ENCODE peak calls at places on chromosomes 13 and 19, in eight cellular contexts. One of them, this sample, is unnamed.
A peak's percentile ranks its signal among the peaks of the same experiment; 100 is the strongest.

GRCh38 chr13:74796126-74796643 is 662.0 kb upstream of the KLF12 start:
- DNase-seq in endothelial cell of umbilical vein: no peak
- DNase-seq in upper lobe of left lung: no peak
- DNase-seq in stomach: no peak
- DNase-seq in transverse colon: no peak
- DNase-seq in H1: no peak
- DNase-seq in vagina: no peak
- DNase-seq in esophagus muscularis mucosa: no peak
- DNase-seq in this sample: no peak

GRCh38 chr13:91406619-91407018 is 8.2 kb downstream of the GPC5 start:
- DNase-seq in vagina: no peak
- DNase-seq in stomach: no peak
- DNase-seq in H1: peak; percentile 63
- DNase-seq in endothelial cell of umbilical vein: peak; percentile 56
- DNase-seq in transverse colon: no peak
- DNase-seq in esophagus muscularis mucosa: no peak
- DNase-seq in upper lobe of left lung: no peak
- DNase-seq in this sample: no peak

GRCh38 chr19:13015361-13016231 is 20.3 kb downstream of the NFIX start:
- DNase-seq in esophagus muscularis mucosa: no peak
- DNase-seq in transverse colon: no peak
- DNase-seq in stomach: no peak
- DNase-seq in vagina: no peak
- DNase-seq in H1: peak; percentile 65
- DNase-seq in upper lobe of left lung: no peak
- DNase-seq in endothelial cell of umbilical vein: no peak
- DNase-seq in this sample: no peak

GRCh38 chr13:44969858-44970484 is 19.3 kb downstream of the NUFIP1 start:
- DNase-seq in upper lobe of left lung: no peak
- DNase-seq in transverse colon: no peak
- DNase-seq in stomach: no peak
- DNase-seq in esophagus muscularis mucosa: no peak
- DNase-seq in H1: no peak
- DNase-seq in vagina: no peak
- DNase-seq in endothelial cell of umbilical vein: peak; percentile 66
- DNase-seq in this sample: no peak

GRCh38 chr13:99356216-99357089 is 49.3 kb upstream of the GPR183 start:
- DNase-seq in H1: peak; percentile 40
- DNase-seq in stomach: no peak
- DNase-seq in vagina: no peak
- DNase-seq in transverse colon: peak; percentile 45
- DNase-seq in upper lobe of left lung: no peak
- DNase-seq in endothelial cell of umbilical vein: peak; percentile 94
- DNase-seq in esophagus muscularis mucosa: peak; percentile 91
- DNase-seq in this sample: no peak

GRCh38 chr19:14467391-14467790 is 7.8 kb downstream of the PTGER1 start:
- DNase-seq in upper lobe of left lung: no peak
- DNase-seq in vagina: no peak
- DNase-seq in transverse colon: no peak
- DNase-seq in stomach: no peak
- DNase-seq in H1: no peak
- DNase-seq in esophagus muscularis mucosa: no peak
- DNase-seq in endothelial cell of umbilical vein: no peak
- DNase-seq in this sample: no peak

GRCh38 chr13:44259045-44260042 is 114.3 kb upstream of the SERP2 start:
- DNase-seq in H1: no peak
- DNase-seq in upper lobe of left lung: peak; percentile 73
- DNase-seq in endothelial cell of umbilical vein: peak; percentile 67
- DNase-seq in transverse colon: peak; percentile 48
- DNase-seq in esophagus muscularis mucosa: no peak
- DNase-seq in vagina: no peak
- DNase-seq in stomach: peak; percentile 41
- DNase-seq in this sample: no peak

GRCh38 chr19:43078311-43078710 is 4.2 kb downstream of the PSG2 start:
- DNase-seq in endothelial cell of umbilical vein: no peak
- DNase-seq in upper lobe of left lung: no peak
- DNase-seq in stomach: no peak
- DNase-seq in transverse colon: no peak
- DNase-seq in vagina: no peak
- DNase-seq in H1: no peak
- DNase-seq in esophagus muscularis mucosa: no peak
- DNase-seq in this sample: no peak

GRCh38 chr13:39317284-39317683 is 279.0 kb downstream of the NHLRC3 start:
- DNase-seq in H1: no peak
- DNase-seq in transverse colon: peak; percentile 11
- DNase-seq in vagina: no peak
- DNase-seq in upper lobe of left lung: no peak
- DNase-seq in esophagus muscularis mucosa: no peak
- DNase-seq in stomach: no peak
- DNase-seq in endothelial cell of umbilical vein: peak; percentile 18
- DNase-seq in this sample: no peak

GRCh38 chr19:42051166-42052115 is 18.6 kb downstream of the GRIK5 start:
- DNase-seq in transverse colon: no peak
- DNase-seq in endothelial cell of umbilical vein: no peak
- DNase-seq in vagina: no peak
- DNase-seq in stomach: peak; percentile 47
- DNase-seq in upper lobe of left lung: no peak
- DNase-seq in H1: no peak
- DNase-seq in esophagus muscularis mucosa: no peak
- DNase-seq in this sample: no peak

GRCh38 chr19:52679598-52679997 is 41.4 kb upstream of the ZNF83 start:
- DNase-seq in vagina: no peak
- DNase-seq in esophagus muscularis mucosa: no peak
- DNase-seq in H1: no peak
- DNase-seq in upper lobe of left lung: no peak
- DNase-seq in endothelial cell of umbilical vein: no peak
- DNase-seq in transverse colon: no peak
- DNase-seq in stomach: no peak
- DNase-seq in this sample: no peak

GRCh38 chr13:30873519-30873918 is 32.6 kb upstream of the MEDAG start:
- DNase-seq in transverse colon: no peak
- DNase-seq in stomach: no peak
- DNase-seq in esophagus muscularis mucosa: no peak
- DNase-seq in endothelial cell of umbilical vein: no peak
- DNase-seq in H1: no peak
- DNase-seq in vagina: peak; percentile 31
- DNase-seq in upper lobe of left lung: no peak
- DNase-seq in this sample: no peak

GRCh38 chr13:25406377-25406776 is 34.6 kb downstream of the ATP8A2 start:
- DNase-seq in endothelial cell of umbilical vein: no peak
- DNase-seq in upper lobe of left lung: no peak
- DNase-seq in vagina: no peak
- DNase-seq in esophagus muscularis mucosa: no peak
- DNase-seq in H1: no peak
- DNase-seq in stomach: no peak
- DNase-seq in transverse colon: no peak
- DNase-seq in this sample: no peak

DNA sequence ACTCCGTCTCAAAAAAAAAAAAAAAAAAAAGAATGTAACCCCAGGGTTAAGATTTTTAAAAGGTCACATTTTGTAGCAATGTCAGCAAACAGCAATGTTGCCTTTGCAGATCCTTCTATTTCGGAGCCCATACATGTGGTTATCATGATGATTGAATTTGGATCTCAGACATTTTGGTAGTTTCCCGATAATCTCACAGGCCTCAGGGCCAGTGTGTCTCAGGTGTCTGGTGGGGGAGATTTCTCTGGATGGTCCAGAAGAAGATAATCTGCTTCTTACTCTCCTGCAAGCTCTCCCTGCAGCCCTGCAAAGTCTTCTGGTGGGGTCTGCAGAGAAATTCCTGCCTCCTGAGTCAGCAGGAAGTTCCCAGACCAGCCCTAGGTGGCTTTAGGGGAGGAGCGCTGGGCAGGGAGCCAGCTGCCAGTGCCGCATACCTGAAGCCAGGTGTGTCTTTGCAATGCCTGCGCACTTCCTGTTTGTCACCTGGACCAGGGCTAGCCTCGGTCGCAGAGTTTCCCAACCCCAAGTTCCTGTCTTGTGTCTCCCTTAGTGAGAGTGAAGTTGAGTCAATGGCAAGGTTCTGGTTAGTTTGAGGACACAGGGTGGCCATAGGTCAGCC is 1.4 kb downstream of the SH2D3A start:
- DNase-seq in H1: peak; percentile 80
- DNase-seq in transverse colon: peak; percentile 95
- DNase-seq in endothelial cell of umbilical vein: no peak
- DNase-seq in esophagus muscularis mucosa: no peak
- DNase-seq in stomach: peak; percentile 97
- DNase-seq in vagina: no peak
- DNase-seq in upper lobe of left lung: peak; percentile 97
- DNase-seq in this sample: peak; percentile 80
- TF ChIP-seq POLR2A in H1: peak; percentile 55
- TF ChIP-seq POLR2A in transverse colon: peak; percentile 93
- TF ChIP-seq POLR2A in endothelial cell of umbilical vein: no peak
- TF ChIP-seq POLR2A in esophagus muscularis mucosa: no peak
- TF ChIP-seq POLR2A in stomach: peak; percentile 45
- TF ChIP-seq POLR2A in vagina: no peak
- TF ChIP-seq POLR2A in upper lobe of left lung: peak; percentile 69
- TF ChIP-seq POLR2A in this sample: no peak

GRCh38 chr19:18522124-18522861 is 423 bp upstream of the ELL start:
- DNase-seq in endothelial cell of umbilical vein: peak; percentile 100
- DNase-seq in upper lobe of left lung: peak; percentile 100
- DNase-seq in H1: peak; percentile 100
- DNase-seq in vagina: peak; percentile 100
- DNase-seq in transverse colon: peak; percentile 100
- DNase-seq in stomach: peak; percentile 100
- DNase-seq in esophagus muscularis mucosa: peak; percentile 100
- DNase-seq in this sample: peak; percentile 100
- TF ChIP-seq CTCF in endothelial cell of umbilical vein: peak; percentile 7
- TF ChIP-seq CTCF in upper lobe of left lung: no peak
- TF ChIP-seq CTCF in H1: no peak
- TF ChIP-seq CTCF in vagina: no peak
- TF ChIP-seq CTCF in transverse colon: no peak
- TF ChIP-seq CTCF in stomach: no peak
- TF ChIP-seq CTCF in esophagus muscularis mucosa: peak; percentile 26
- TF ChIP-seq CTCF in this sample: peak; percentile 24

GRCh38 chr19:44647144-44647543 is 3.4 kb downstream of the PVR start:
- DNase-seq in vagina: no peak
- DNase-seq in esophagus muscularis mucosa: no peak
- DNase-seq in H1: no peak
- DNase-seq in stomach: no peak
- DNase-seq in transverse colon: no peak
- DNase-seq in endothelial cell of umbilical vein: no peak
- DNase-seq in upper lobe of left lung: no peak
- DNase-seq in this sample: no peak

GRCh38 chr19:44646049-44646416 is 2.3 kb downstream of the PVR start:
- DNase-seq in endothelial cell of umbilical vein: no peak
- DNase-seq in upper lobe of left lung: no peak
- DNase-seq in vagina: no peak
- DNase-seq in esophagus muscularis mucosa: no peak
- DNase-seq in transverse colon: no peak
- DNase-seq in stomach: no peak
- DNase-seq in H1: no peak
- DNase-seq in this sample: no peak

GRCh38 chr19:44645407-44646048 is 1.8 kb downstream of the PVR start:
- DNase-seq in esophagus muscularis mucosa: no peak
- DNase-seq in H1: no peak
- DNase-seq in transverse colon: no peak
- DNase-seq in endothelial cell of umbilical vein: no peak
- DNase-seq in stomach: no peak
- DNase-seq in vagina: no peak
- DNase-seq in upper lobe of left lung: no peak
- DNase-seq in this sample: no peak

GRCh38 chr19:44649578-44650145 is 6.0 kb downstream of the PVR start:
- DNase-seq in esophagus muscularis mucosa: no peak
- DNase-seq in stomach: no peak
- DNase-seq in transverse colon: no peak
- DNase-seq in endothelial cell of umbilical vein: no peak
- DNase-seq in vagina: no peak
- DNase-seq in H1: no peak
- DNase-seq in upper lobe of left lung: no peak
- DNase-seq in this sample: no peak

DNA sequence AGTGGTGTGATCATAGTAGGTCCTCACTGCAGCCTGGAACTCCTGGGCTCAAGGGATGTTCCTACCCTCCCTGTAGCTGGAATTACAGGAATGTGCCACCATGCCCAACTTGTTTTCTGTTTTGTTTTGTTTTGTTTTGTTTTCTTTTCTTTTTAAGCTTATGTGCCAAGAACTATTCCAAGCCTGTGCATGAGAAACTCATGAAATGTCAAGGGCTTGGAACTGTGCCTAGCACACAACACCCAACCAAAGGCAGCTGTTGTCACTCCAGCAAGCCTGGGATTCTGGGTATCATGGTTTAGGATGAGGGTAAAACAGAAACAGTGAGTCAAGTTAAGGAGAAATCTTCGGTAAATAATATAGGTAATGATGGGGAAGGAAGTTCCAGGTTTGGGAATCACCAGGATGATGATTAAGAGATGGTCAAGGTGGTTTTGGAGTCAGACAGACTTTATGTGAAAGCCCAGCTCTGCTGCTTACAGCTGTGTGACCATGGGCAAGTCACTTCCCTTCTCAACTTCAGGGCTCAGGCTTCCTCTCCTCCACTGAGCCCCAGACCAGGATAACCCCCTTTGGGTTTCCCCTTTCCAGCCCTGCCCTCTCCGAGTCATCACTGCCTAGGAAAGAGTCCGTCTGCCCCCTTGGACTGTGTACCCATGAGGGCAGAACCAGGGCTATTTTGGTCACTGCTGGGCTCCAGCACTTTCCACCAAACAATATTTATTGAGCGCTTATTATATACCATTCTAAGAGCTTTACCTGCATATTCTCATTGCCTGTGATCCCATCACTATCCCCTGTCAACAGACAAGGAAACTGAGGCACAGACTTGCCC is 5.0 kb downstream of the PVR start:
- DNase-seq in esophagus muscularis mucosa: no peak
- DNase-seq in stomach: no peak
- DNase-seq in endothelial cell of umbilical vein: peak; percentile 46
- DNase-seq in H1: no peak
- DNase-seq in upper lobe of left lung: peak; percentile 28
- DNase-seq in vagina: no peak
- DNase-seq in transverse colon: no peak
- DNase-seq in this sample: no peak
- TF ChIP-seq POLR2AphosphoS5 in esophagus muscularis mucosa: no peak
- TF ChIP-seq POLR2AphosphoS5 in stomach: peak; percentile 29
- TF ChIP-seq POLR2AphosphoS5 in endothelial cell of umbilical vein: no peak
- TF ChIP-seq POLR2AphosphoS5 in H1: no peak
- TF ChIP-seq POLR2AphosphoS5 in upper lobe of left lung: peak; percentile 14
- TF ChIP-seq POLR2AphosphoS5 in vagina: no peak
- TF ChIP-seq POLR2AphosphoS5 in transverse colon: peak; percentile 9
- TF ChIP-seq POLR2AphosphoS5 in this sample: no peak

DNA sequence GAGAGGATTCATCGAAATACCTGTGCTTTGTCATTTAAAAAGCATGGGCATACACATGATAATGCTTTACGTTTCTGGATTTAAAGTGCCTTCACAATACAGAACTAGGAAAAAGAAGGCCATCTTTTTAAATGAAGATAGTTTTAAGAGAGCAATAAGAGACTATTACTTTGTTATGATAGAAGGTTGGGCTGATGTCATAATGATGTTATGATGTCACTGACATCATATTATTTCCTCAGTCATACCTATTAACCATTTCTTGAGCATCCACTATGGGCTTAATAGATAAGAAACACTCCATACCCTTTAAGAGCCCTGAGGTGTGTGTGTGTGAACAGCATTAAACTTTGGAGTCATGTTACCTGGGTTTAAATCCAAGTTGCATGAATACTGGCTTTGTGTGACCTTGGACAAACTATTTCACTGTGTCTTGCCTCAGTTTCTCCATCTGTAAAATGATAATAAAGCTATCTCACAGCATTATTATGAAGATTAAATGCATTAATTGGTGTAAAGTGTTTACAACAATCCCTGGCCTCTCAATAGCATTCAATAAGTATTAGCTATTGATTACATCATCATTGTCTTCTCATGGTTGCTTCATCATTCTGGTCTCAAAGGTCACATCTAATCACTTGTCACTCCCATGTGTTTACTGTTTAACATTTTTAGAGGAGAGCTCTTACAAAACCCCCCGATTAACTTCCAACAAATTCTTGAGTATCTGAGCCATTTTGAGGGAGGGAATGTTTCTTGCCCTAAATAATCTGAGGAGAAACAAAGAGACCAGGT is 11.1 kb downstream of the ZNF181 start:
- DNase-seq in vagina: no peak
- DNase-seq in transverse colon: no peak
- DNase-seq in upper lobe of left lung: no peak
- DNase-seq in endothelial cell of umbilical vein: no peak
- DNase-seq in H1: no peak
- DNase-seq in esophagus muscularis mucosa: no peak
- DNase-seq in stomach: no peak
- DNase-seq in this sample: no peak
- TF ChIP-seq POLR2A in vagina: no peak
- TF ChIP-seq POLR2A in transverse colon: no peak
- TF ChIP-seq POLR2A in upper lobe of left lung: no peak
- TF ChIP-seq POLR2A in endothelial cell of umbilical vein: no peak
- TF ChIP-seq POLR2A in H1: no peak
- TF ChIP-seq POLR2A in esophagus muscularis mucosa: no peak
- TF ChIP-seq POLR2A in stomach: no peak
- TF ChIP-seq POLR2A in this sample: no peak